ENCODE peak calls at places on chromosomes 3 and 15, in five cellular contexts. N, C, S, T and Y are unnamed samples.

GRCh38 chr3:111715911-111716523 is 120.9 kb upstream of the ZBED2 start:
- DNase-seq in C (no peak), S (peak; percentile 23), N (no peak), T (peak; percentile 70), Y (peak; percentile 79)

GRCh38 chr3:128895843-128896365 is 16.5 kb downstream of the ACAD9 start:
- DNase-seq in C (no peak), S (no peak), T (no peak), N (no peak), Y (no peak)

GRCh38 chr3:30600572-30600971 is 5.8 kb upstream of the TGFBR2 start:
- DNase-seq in T (no peak), N (no peak), C (no peak), S (no peak), Y (no peak)

GRCh38 chr3:127112796-127113570 is 79.9 kb upstream of the PRR23E start:
- DNase-seq in T (no peak), S (no peak), C (no peak), N (no peak), Y (no peak)

GRCh38 chr15:54064412-54064811 is 86.2 kb downstream of the UNC13C start:
- DNase-seq in N (no peak), C (no peak), T (no peak), S (no peak), Y (no peak)

GRCh38 chr3:4718179-4718736 is 225.1 kb downstream of the ITPR1 start:
- DNase-seq in N (no peak), T (no peak), C (no peak), S (no peak), Y (no peak)

GRCh38 chr3:65689436-65689835 is 349.3 kb downstream of the MAGI1 start:
- DNase-seq in S (no peak), C (no peak), T (no peak), N (no peak), Y (no peak)

GRCh38 chr3:195352895-195353488 is 82.0 kb upstream of the XXYLT1 start:
- DNase-seq in S (no peak), T (peak; percentile 90), N (no peak), C (no peak), Y (peak; percentile 59)

GRCh38 chr3:171776839-171777607 is 33.3 kb downstream of the PLD1 start:
- DNase-seq in C (no peak), T (no peak), S (no peak), N (no peak), Y (no peak)

GRCh38 chr15:91694131-91694828 is 159.2 kb upstream of the SLCO3A1 start:
- DNase-seq in N (no peak), S (no peak), C (no peak), T (peak; percentile 2), Y (no peak)

GRCh38 chr15:44144992-44145391 is 50.1 kb downstream of the FRMD5 start:
- DNase-seq in S (no peak), N (no peak), T (no peak), C (no peak), Y (no peak)

GRCh38 chr15:76837474-76837873 is 67.7 kb downstream of the SCAPER start:
- DNase-seq in N (no peak), S (no peak), T (no peak), C (no peak), Y (peak; percentile 7)

GRCh38 chr3:181637056-181637798 is 74.5 kb upstream of the SOX2 start:
- DNase-seq in C (no peak), S (no peak), N (no peak), T (no peak), Y (no peak)

GRCh38 chr3:149460123-149460522 is 14.4 kb upstream of the TM4SF4 start:
- DNase-seq in C (no peak), S (no peak), N (no peak), T (no peak), Y (no peak)

GRCh38 chr3:51681453-51681852 is 10.4 kb downstream of the TEX264 start:
- DNase-seq in C (no peak), T (peak; percentile 44), N (no peak), S (peak; percentile 11), Y (no peak)

GRCh38 chr3:42755681-42756578 is 17.1 kb downstream of the CCDC13 start:
- DNase-seq in N (no peak), T (peak; percentile 26), S (no peak), C (peak; percentile 45), Y (peak; percentile 22)

GRCh38 chr15:52652984-52653383 is 26.2 kb downstream of the ATOSA start:
- DNase-seq in C (no peak), N (no peak), T (peak; percentile 77), S (no peak), Y (peak; percentile 66)

GRCh38 chr15:64692166-64692565 is 83.2 kb downstream of the RBPMS2 start:
- DNase-seq in S (no peak), N (no peak), C (no peak), T (no peak), Y (no peak)

GRCh38 chr15:58065445-58066041 is at the start of gene ALDH1A2:
- DNase-seq in T (peak; percentile 8), C (no peak), N (no peak), S (no peak), Y (no peak)

GRCh38 chr15:34223904-34224596 is 766 bp upstream of the EMC4 start:
- DNase-seq in N (no peak), T (no peak), S (no peak), C (no peak), Y (no peak)

GRCh38 chr3:40613306-40613705 is 88.5 kb downstream of the ZNF621 start:
- DNase-seq in S (no peak), T (no peak), C (no peak), N (no peak), Y (no peak)